ENCODE peak calls at places on chromosomes 5 and 9, in nine cellular contexts. One of them, this sample, is unnamed.
A peak's percentile ranks its signal among the peaks of the same experiment; 100 is the strongest.

GRCh38 chr9:37390759-37391158 is 31.7 kb upstream of the GRHPR start:
- DNase-seq in astrocyte of the hippocampus: no peak
- DNase-seq in midbrain: no peak
- DNase-seq in stimulated activated naive CD4-positive, alpha-beta T cell: no peak
- DNase-seq in H9: peak; percentile 74
- DNase-seq in NCI-H2081: peak; percentile 8
- DNase-seq in stimulated activated CD4-positive, alpha-beta T cell treated with anti-CD3 and anti-CD28 coated beads, Interleukin-15, amount 100 ng/mL, for 24 hours: peak; percentile 45
- DNase-seq in astrocyte of the cerebellum: no peak
- DNase-seq in head of caudate nucleus: no peak
- DNase-seq in this sample: no peak

GRCh38 chr5:14077501-14077900 is 65.6 kb upstream of the TRIO start:
- DNase-seq in astrocyte of the hippocampus: no peak
- DNase-seq in midbrain: no peak
- DNase-seq in stimulated activated naive CD4-positive, alpha-beta T cell: no peak
- DNase-seq in H9: no peak
- DNase-seq in NCI-H2081: no peak
- DNase-seq in stimulated activated CD4-positive, alpha-beta T cell treated with anti-CD3 and anti-CD28 coated beads, Interleukin-15, amount 100 ng/mL, for 24 hours: no peak
- DNase-seq in astrocyte of the cerebellum: no peak
- DNase-seq in head of caudate nucleus: no peak
- DNase-seq in this sample: no peak

GRCh38 chr9:93582550-93582949 is 6.2 kb downstream of the PHF2 start:
- DNase-seq in astrocyte of the hippocampus: no peak
- DNase-seq in midbrain: no peak
- DNase-seq in stimulated activated naive CD4-positive, alpha-beta T cell: no peak
- DNase-seq in H9: no peak
- DNase-seq in NCI-H2081: peak; percentile 32
- DNase-seq in stimulated activated CD4-positive, alpha-beta T cell treated with anti-CD3 and anti-CD28 coated beads, Interleukin-15, amount 100 ng/mL, for 24 hours: no peak
- DNase-seq in astrocyte of the cerebellum: no peak
- DNase-seq in head of caudate nucleus: no peak
- DNase-seq in this sample: no peak

GRCh38 chr5:98773214-98773463 is 324 bp upstream of the RGMB start:
- DNase-seq in astrocyte of the hippocampus: no peak
- DNase-seq in midbrain: no peak
- DNase-seq in stimulated activated naive CD4-positive, alpha-beta T cell: peak; percentile 82
- DNase-seq in H9: no peak
- DNase-seq in NCI-H2081: no peak
- DNase-seq in stimulated activated CD4-positive, alpha-beta T cell treated with anti-CD3 and anti-CD28 coated beads, Interleukin-15, amount 100 ng/mL, for 24 hours: no peak
- DNase-seq in astrocyte of the cerebellum: no peak
- DNase-seq in head of caudate nucleus: no peak
- DNase-seq in this sample: no peak

GRCh38 chr5:2007906-2008437 is 125.2 kb upstream of the IRX4 start:
- DNase-seq in astrocyte of the hippocampus: no peak
- DNase-seq in midbrain: no peak
- DNase-seq in stimulated activated naive CD4-positive, alpha-beta T cell: no peak
- DNase-seq in H9: no peak
- DNase-seq in NCI-H2081: no peak
- DNase-seq in stimulated activated CD4-positive, alpha-beta T cell treated with anti-CD3 and anti-CD28 coated beads, Interleukin-15, amount 100 ng/mL, for 24 hours: no peak
- DNase-seq in astrocyte of the cerebellum: no peak
- DNase-seq in head of caudate nucleus: no peak
- DNase-seq in this sample: peak; percentile 17

GRCh38 chr9:613771-614347 is 227.6 kb upstream of the DMRT1 start:
- DNase-seq in astrocyte of the hippocampus: peak; percentile 93
- DNase-seq in midbrain: peak; percentile 88
- DNase-seq in stimulated activated naive CD4-positive, alpha-beta T cell: peak; percentile 22
- DNase-seq in H9: peak; percentile 83
- DNase-seq in NCI-H2081: no peak
- DNase-seq in stimulated activated CD4-positive, alpha-beta T cell treated with anti-CD3 and anti-CD28 coated beads, Interleukin-15, amount 100 ng/mL, for 24 hours: peak; percentile 28
- DNase-seq in astrocyte of the cerebellum: peak; percentile 92
- DNase-seq in head of caudate nucleus: peak; percentile 85
- DNase-seq in this sample: peak; percentile 90

GRCh38 chr5:157689942-157690689 is 18.8 kb downstream of the C5orf52 start:
- DNase-seq in astrocyte of the hippocampus: no peak
- DNase-seq in midbrain: no peak
- DNase-seq in stimulated activated naive CD4-positive, alpha-beta T cell: no peak
- DNase-seq in H9: peak; percentile 33
- DNase-seq in NCI-H2081: no peak
- DNase-seq in stimulated activated CD4-positive, alpha-beta T cell treated with anti-CD3 and anti-CD28 coated beads, Interleukin-15, amount 100 ng/mL, for 24 hours: peak; percentile 48
- DNase-seq in astrocyte of the cerebellum: no peak
- DNase-seq in head of caudate nucleus: no peak
- DNase-seq in this sample: no peak

GRCh38 chr5:5209510-5210286 is 69.6 kb downstream of the ADAMTS16 start:
- DNase-seq in astrocyte of the hippocampus: no peak
- DNase-seq in midbrain: no peak
- DNase-seq in stimulated activated naive CD4-positive, alpha-beta T cell: no peak
- DNase-seq in H9: no peak
- DNase-seq in NCI-H2081: no peak
- DNase-seq in stimulated activated CD4-positive, alpha-beta T cell treated with anti-CD3 and anti-CD28 coated beads, Interleukin-15, amount 100 ng/mL, for 24 hours: no peak
- DNase-seq in astrocyte of the cerebellum: no peak
- DNase-seq in head of caudate nucleus: no peak
- DNase-seq in this sample: no peak

GRCh38 chr9:123860603-123861002 is 69.3 kb downstream of the DENND1A start:
- DNase-seq in astrocyte of the hippocampus: peak; percentile 17
- DNase-seq in midbrain: no peak
- DNase-seq in stimulated activated naive CD4-positive, alpha-beta T cell: no peak
- DNase-seq in H9: no peak
- DNase-seq in NCI-H2081: peak; percentile 37
- DNase-seq in stimulated activated CD4-positive, alpha-beta T cell treated with anti-CD3 and anti-CD28 coated beads, Interleukin-15, amount 100 ng/mL, for 24 hours: no peak
- DNase-seq in astrocyte of the cerebellum: no peak
- DNase-seq in head of caudate nucleus: no peak
- DNase-seq in this sample: no peak

GRCh38 chr9:96491079-96491879 is 41.3 kb downstream of the HABP4 start:
- DNase-seq in astrocyte of the hippocampus: peak; percentile 86
- DNase-seq in midbrain: no peak
- DNase-seq in stimulated activated naive CD4-positive, alpha-beta T cell: no peak
- DNase-seq in H9: no peak
- DNase-seq in NCI-H2081: no peak
- DNase-seq in stimulated activated CD4-positive, alpha-beta T cell treated with anti-CD3 and anti-CD28 coated beads, Interleukin-15, amount 100 ng/mL, for 24 hours: peak; percentile 39
- DNase-seq in astrocyte of the cerebellum: no peak
- DNase-seq in head of caudate nucleus: no peak
- DNase-seq in this sample: no peak

GRCh38 chr5:150043657-150044333 is 42.6 kb downstream of the CSF1R start:
- DNase-seq in astrocyte of the hippocampus: no peak
- DNase-seq in midbrain: no peak
- DNase-seq in stimulated activated naive CD4-positive, alpha-beta T cell: no peak
- DNase-seq in H9: no peak
- DNase-seq in NCI-H2081: no peak
- DNase-seq in stimulated activated CD4-positive, alpha-beta T cell treated with anti-CD3 and anti-CD28 coated beads, Interleukin-15, amount 100 ng/mL, for 24 hours: no peak
- DNase-seq in astrocyte of the cerebellum: no peak
- DNase-seq in head of caudate nucleus: no peak
- DNase-seq in this sample: no peak

GRCh38 chr9:137968235-137968634 is 90.7 kb downstream of the CACNA1B start:
- DNase-seq in astrocyte of the hippocampus: no peak
- DNase-seq in midbrain: no peak
- DNase-seq in stimulated activated naive CD4-positive, alpha-beta T cell: no peak
- DNase-seq in H9: peak; percentile 38
- DNase-seq in NCI-H2081: no peak
- DNase-seq in stimulated activated CD4-positive, alpha-beta T cell treated with anti-CD3 and anti-CD28 coated beads, Interleukin-15, amount 100 ng/mL, for 24 hours: no peak
- DNase-seq in astrocyte of the cerebellum: no peak
- DNase-seq in head of caudate nucleus: no peak
- DNase-seq in this sample: no peak

GRCh38 chr9:114117996-114118830 is 19.1 kb upstream of the KIF12 start:
- DNase-seq in astrocyte of the hippocampus: peak; percentile 73
- DNase-seq in midbrain: no peak
- DNase-seq in stimulated activated naive CD4-positive, alpha-beta T cell: no peak
- DNase-seq in H9: no peak
- DNase-seq in NCI-H2081: peak; percentile 56
- DNase-seq in stimulated activated CD4-positive, alpha-beta T cell treated with anti-CD3 and anti-CD28 coated beads, Interleukin-15, amount 100 ng/mL, for 24 hours: no peak
- DNase-seq in astrocyte of the cerebellum: no peak
- DNase-seq in head of caudate nucleus: peak; percentile 13
- DNase-seq in this sample: no peak

GRCh38 chr5:177131019-177131320 is 2.6 kb upstream of the NSD1 start:
- DNase-seq in astrocyte of the hippocampus: no peak
- DNase-seq in midbrain: no peak
- DNase-seq in stimulated activated naive CD4-positive, alpha-beta T cell: no peak
- DNase-seq in H9: no peak
- DNase-seq in NCI-H2081: no peak
- DNase-seq in stimulated activated CD4-positive, alpha-beta T cell treated with anti-CD3 and anti-CD28 coated beads, Interleukin-15, amount 100 ng/mL, for 24 hours: no peak
- DNase-seq in astrocyte of the cerebellum: no peak
- DNase-seq in head of caudate nucleus: no peak
- DNase-seq in this sample: no peak

GRCh38 chr9:135273077-135273476 is 185.6 kb downstream of the OLFM1 start:
- DNase-seq in astrocyte of the hippocampus: no peak
- DNase-seq in midbrain: no peak
- DNase-seq in stimulated activated naive CD4-positive, alpha-beta T cell: no peak
- DNase-seq in H9: no peak
- DNase-seq in NCI-H2081: no peak
- DNase-seq in stimulated activated CD4-positive, alpha-beta T cell treated with anti-CD3 and anti-CD28 coated beads, Interleukin-15, amount 100 ng/mL, for 24 hours: no peak
- DNase-seq in astrocyte of the cerebellum: no peak
- DNase-seq in head of caudate nucleus: no peak
- DNase-seq in this sample: no peak

GRCh38 chr9:109498195-109499060 is at the start of gene PTPN3:
- DNase-seq in astrocyte of the hippocampus: peak; percentile 52
- DNase-seq in midbrain: no peak
- DNase-seq in stimulated activated naive CD4-positive, alpha-beta T cell: no peak
- DNase-seq in H9: peak; percentile 45
- DNase-seq in NCI-H2081: peak; percentile 13
- DNase-seq in stimulated activated CD4-positive, alpha-beta T cell treated with anti-CD3 and anti-CD28 coated beads, Interleukin-15, amount 100 ng/mL, for 24 hours: no peak
- DNase-seq in astrocyte of the cerebellum: no peak
- DNase-seq in head of caudate nucleus: no peak
- DNase-seq in this sample: no peak

This sample was measured in fibroblast of mammary gland.